ENCODE peak calls at places on chromosomes 4 and X, in seven cellular contexts. I is suprapubic skin, K is IMR-90, A is left ventricle myocardium inferior, G is OCI-LY7, R is kidney, W is psoas muscle. D is an unnamed sample.

GRCh38 chr4:59608466-59608865 is 1591.7 kb upstream of the ADGRL3 start:
- DNase-seq in K (no peak), A (no peak), W (no peak), I (no peak), R (no peak), G (no peak), D (no peak)

GRCh38 chr4:7206856-7207567 is 14.7 kb downstream of the SORCS2 start:
- DNase-seq in A (peak), I (no peak), G (no peak), K (peak), R (peak), W (peak), D (peak)

GRCh38 chr4:174037631-174038030 is 245.8 kb downstream of the FBXO8 start:
- DNase-seq in K (no peak), R (no peak), A (no peak), G (no peak), I (no peak), W (no peak), D (no peak)

GRCh38 chr4:4488405-4489404 is 53.1 kb downstream of the STX18 start:
- DNase-seq in W (peak), I (no peak), A (peak), G (peak), K (peak), R (no peak), D (peak)

GRCh38 chrX:103530540-103530939 is 11.3 kb upstream of the RAB40A start:
- DNase-seq in A (no peak), K (peak), R (no peak), I (no peak), G (no peak), W (no peak), D (no peak)

GRCh38 chr4:108155373-108155772 is 13.4 kb downstream of the LEF1 start:
- DNase-seq in K (peak), R (no peak), A (no peak), W (no peak), G (no peak), I (no peak), D (no peak)

GRCh38 chrX:110277609-110278008 is 40.3 kb downstream of the AMMECR1 start:
- DNase-seq in K (no peak), R (no peak), I (no peak), A (no peak), G (no peak), W (no peak), D (no peak)

GRCh38 chr4:52059372-52059771 is 8.3 kb downstream of the SPATA18 start:
- DNase-seq in R (no peak), W (no peak), I (no peak), A (no peak), K (peak), G (no peak), D (no peak)

GRCh38 chrX:15564981-15565579 is 35.7 kb downstream of the ACE2 start:
- DNase-seq in G (peak), A (peak), W (peak), K (peak), R (peak), I (no peak), D (peak)

GRCh38 chrX:70496491-70496890 is 51.9 kb downstream of the DLG3 start:
- DNase-seq in W (no peak), R (no peak), G (no peak), I (no peak), A (no peak), K (no peak), D (no peak)

GRCh38 chr4:87047281-87047798 is 112.5 kb downstream of the AFF1 start:
- DNase-seq in R (no peak), I (no peak), G (no peak), K (no peak), W (no peak), A (no peak), D (no peak)

GRCh38 chr4:87046111-87046510 is 111.3 kb downstream of the AFF1 start:
- DNase-seq in W (no peak), G (no peak), R (no peak), I (no peak), A (no peak), K (peak), D (no peak)

GRCh38 chr4:87044511-87045369 is 109.9 kb downstream of the AFF1 start:
- DNase-seq in G (no peak), W (no peak), I (no peak), R (no peak), A (no peak), K (no peak), D (no peak)

GRCh38 chr4:87042986-87043820 is 108.4 kb downstream of the AFF1 start:
- DNase-seq in K (no peak), G (no peak), I (no peak), W (no peak), R (no peak), A (no peak), D (no peak)

DNA sequence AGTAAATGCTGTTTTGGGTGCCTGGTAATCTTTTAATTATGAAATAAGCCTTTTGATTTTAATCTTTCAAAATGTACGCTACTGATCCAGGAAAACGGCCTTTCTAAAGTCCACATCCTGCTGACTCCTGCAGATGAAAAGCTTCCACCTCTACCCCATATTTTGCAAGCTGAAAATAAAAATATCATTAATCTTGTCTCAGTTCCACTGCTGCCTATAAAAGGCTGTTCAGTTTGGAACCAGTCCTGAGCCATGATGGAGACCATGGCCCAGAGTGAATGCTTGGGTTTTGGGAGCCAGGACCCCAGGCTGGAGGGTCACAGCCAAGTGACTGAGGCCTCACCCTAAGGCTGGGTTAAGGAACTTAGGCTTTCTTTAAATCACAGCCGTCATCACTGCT is 110.8 kb downstream of the AFF1 start:
- DNase-seq in R (no peak), A (no peak), I (no peak), W (no peak), K (no peak), G (no peak), D (no peak)
- H3K27ac ChIP-seq in R (peak), A (peak), I (peak), W (peak), K (no peak), G (no peak), D (peak)

DNA sequence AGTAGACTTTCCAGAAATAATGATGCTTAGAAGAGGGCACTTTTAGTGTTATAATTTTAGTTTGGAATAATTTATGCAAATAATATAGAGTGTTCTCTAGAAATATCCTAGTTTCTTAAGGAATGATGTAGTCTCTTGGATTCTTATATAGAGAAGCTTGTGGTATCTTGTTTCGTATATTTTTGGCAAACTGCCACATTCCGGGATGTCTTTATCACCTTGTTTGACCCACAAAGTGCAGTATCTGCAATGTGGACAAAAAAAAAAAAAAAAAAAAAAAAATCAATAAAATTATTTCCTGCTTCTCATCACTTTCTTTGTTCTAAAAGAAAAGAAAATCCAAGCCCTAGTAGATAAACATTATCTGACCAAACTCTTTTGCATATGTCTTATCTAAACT is 1577.7 kb upstream of the TENM3 start:
- DNase-seq in A (no peak), W (no peak), K (no peak), I (no peak), R (no peak), G (no peak), D (no peak)
- H3K27ac ChIP-seq in A (no peak), W (no peak), K (no peak), I (no peak), R (no peak), G (peak), D (no peak)

GRCh38 chrX:20664774-20665173 is 398.1 kb upstream of the RPS6KA3 start:
- DNase-seq in W (no peak), I (no peak), R (no peak), A (no peak), K (no peak), G (no peak), D (no peak)

GRCh38 chrX:20666316-20666715 is 399.6 kb upstream of the RPS6KA3 start:
- DNase-seq in W (no peak), K (no peak), G (no peak), R (no peak), A (no peak), I (no peak), D (no peak)

GRCh38 chrX:20668550-20668949 is 401.8 kb upstream of the RPS6KA3 start:
- DNase-seq in I (no peak), K (no peak), R (no peak), G (no peak), W (no peak), A (no peak), D (no peak)

GRCh38 chrX:20663287-20663686 is 396.6 kb upstream of the RPS6KA3 start:
- DNase-seq in R (no peak), K (no peak), A (no peak), G (no peak), W (no peak), I (no peak), D (no peak)

DNA sequence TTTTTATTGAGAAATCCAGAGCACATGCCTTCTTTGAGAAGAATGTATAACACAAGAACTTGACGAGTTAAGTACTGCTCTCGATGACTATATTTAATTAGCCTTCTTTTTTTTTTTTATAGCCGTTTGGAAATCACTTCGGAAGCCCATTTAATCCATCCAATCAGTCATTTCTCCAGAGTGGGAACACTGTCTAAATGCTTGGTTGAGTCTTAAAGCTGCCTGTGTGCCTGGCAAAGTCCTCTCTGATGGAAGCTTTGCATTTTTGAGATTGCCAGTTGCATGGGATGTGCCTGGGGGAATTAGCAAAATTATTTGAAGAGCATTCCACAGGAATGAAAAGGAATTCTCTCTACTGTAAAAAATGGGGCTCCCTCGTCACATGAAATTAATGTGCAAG is 398.7 kb upstream of the RPS6KA3 start:
- DNase-seq in R (no peak), G (no peak), W (no peak), I (no peak), A (no peak), K (no peak), D (no peak)
- H3K27ac ChIP-seq in R (no peak), G (no peak), W (no peak), I (no peak), A (no peak), K (no peak), D (no peak)

GRCh38 chr4:76782837-76783236 is 115.1 kb downstream of the SOWAHB start:
- DNase-seq in R (no peak), I (no peak), A (no peak), K (peak), W (no peak), G (no peak), D (peak)
- H3K27ac ChIP-seq in R (no peak), I (no peak), A (no peak), K (peak), W (no peak), G (no peak), D (peak)

DNA sequence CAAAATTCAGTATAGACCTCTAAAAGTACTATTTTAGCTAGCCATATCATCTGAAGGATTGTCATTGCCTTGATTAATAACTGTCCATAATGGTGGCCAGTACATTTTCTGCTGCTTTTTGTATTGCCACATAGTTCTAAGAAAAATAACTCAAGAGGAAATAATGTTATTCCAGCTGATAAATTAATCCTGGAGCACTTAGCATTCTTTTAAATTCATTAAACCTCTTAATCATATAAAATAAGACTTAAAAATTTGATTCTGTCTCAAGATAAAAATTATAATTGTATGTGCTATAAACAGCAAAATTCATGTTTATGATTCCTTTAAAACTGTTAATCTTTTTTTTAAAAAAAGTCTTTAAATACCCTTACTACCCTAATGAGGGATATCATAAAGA is 12.7 kb downstream of the PTPN13 start:
- DNase-seq in K (no peak), R (no peak), A (no peak), I (no peak), W (no peak), G (no peak), D (no peak)
- H3K27ac ChIP-seq in K (no peak), R (no peak), A (no peak), I (no peak), W (no peak), G (no peak), D (no peak)

DNA sequence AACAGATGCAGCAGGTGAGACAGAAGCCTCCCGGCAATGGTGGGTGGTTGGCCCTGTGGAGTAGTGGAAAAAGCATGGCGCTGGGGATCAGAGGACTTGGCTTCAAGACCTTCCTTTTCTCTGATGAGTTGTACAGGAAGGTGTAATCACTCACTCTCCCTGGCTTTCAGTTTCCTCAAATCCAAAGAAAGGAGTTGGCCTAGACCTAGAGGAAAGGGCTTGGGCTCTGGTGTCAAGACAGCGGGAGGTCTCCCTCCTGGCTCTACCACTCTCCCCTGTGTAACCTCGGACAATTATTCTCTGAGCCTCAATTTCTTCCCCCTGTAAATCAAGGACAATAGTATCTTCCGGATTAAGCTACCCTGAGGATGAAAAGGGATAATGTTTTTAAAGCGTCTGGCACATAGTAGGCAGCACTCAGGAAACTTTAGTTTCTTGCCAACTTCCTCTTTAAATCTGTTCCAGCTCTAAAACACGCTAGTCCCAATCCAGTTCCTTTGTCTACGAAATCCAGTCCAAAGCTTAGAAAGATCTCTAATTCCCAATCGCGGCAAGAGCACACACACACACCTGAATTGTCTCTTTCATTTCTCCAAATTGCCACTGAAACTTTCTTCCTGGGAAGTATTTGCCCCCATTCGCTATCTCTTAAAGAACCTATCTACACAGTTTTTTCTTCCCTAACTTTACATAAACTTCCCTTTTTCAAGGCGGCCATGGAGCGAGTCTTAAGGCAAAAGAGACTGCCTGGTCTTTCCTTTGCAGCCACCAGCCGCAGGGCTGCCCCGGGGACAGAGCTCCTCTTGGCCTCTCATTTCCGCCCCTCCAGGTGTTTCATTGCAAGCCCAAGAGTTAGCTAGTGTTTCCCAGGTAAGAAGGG is 29.9 kb upstream of the GPC4 start:
- DNase-seq in W (no peak), K (no peak), A (no peak), R (no peak), I (no peak), G (no peak), D (no peak)
- H3K27ac ChIP-seq in W (no peak), K (no peak), A (no peak), R (no peak), I (no peak), G (no peak), D (no peak)

DNA sequence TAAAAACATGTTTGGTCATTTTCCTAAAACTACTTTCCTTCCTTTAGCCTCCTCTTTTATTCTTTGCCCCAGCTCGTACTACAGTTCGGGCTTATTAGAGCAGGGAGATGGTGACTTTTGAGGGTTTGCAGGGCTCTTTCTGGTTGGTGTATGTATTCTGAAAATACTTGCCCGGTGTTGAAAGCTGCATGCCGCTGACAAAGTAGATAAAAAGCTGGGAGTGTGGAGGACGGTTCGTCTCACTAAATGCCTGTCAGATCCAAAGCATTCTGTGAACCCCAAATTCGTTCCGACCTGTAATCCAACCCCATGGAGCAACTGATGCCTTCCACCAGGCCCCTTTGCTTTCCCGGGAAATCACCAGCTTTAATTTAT is 19.2 kb downstream of the TRIM2 start:
- DNase-seq in I (no peak), R (no peak), G (no peak), A (no peak), W (no peak), K (no peak), D (no peak)
- H3K27ac ChIP-seq in I (peak), R (peak), G (no peak), A (peak), W (peak), K (peak), D (peak)

GRCh38 chr4:26873391-26874026 is 12.9 kb downstream of the STIM2 start:
- DNase-seq in G (no peak), I (no peak), A (no peak), R (no peak), W (no peak), K (no peak), D (no peak)
- H3K27ac ChIP-seq in G (no peak), I (no peak), A (no peak), R (no peak), W (no peak), K (no peak), D (no peak)

DNA sequence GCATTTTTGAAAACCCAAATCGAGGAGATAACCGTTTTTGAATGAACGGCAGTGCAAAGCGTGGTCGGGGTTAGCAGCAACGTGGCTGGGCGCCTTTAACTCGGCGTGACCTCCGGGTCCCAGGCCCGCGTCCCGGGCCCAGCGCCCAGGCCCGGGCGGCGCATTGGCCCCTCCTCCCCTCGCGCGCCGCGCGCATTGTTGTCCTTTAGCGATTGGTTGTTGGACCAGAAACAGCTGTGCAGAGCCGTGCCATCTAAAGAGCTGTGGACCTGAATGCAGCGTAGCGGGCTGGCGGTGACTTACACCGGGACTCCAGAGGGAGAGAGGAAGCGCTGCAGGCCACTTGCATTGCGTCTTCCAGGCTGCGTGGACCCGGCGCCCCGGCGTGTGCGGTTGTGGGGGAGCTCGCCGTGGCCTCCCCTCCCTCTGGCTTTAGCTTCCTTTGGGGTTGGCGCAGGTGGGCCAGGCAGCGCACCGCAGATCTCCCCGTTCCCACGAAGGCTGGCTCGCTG is at the start of gene STOX2:
- DNase-seq in W (peak), K (peak), R (peak), G (no peak), I (peak), A (peak), D (peak)
- H3K27ac ChIP-seq in W (peak), K (peak), R (no peak), G (no peak), I (peak), A (peak), D (no peak)